ENCODE peak calls at places on chromosomes 12 and 14, in seven cellular contexts. H, X, A, E, I, V and K are unnamed samples.

GRCh38 chr14:99182548-99183115 is 89.4 kb downstream of the BCL11B start:
- DNase-seq in E (no peak), X (no peak), V (no peak), I (no peak), A (no peak), H (no peak), K (peak; percentile 16)

GRCh38 chr12:130013771-130014484 is 110.1 kb upstream of the TMEM132D start:
- DNase-seq in E (peak; percentile 15), H (peak; percentile 52), X (peak; percentile 41), I (peak; percentile 20), A (peak; percentile 19), V (peak; percentile 89), K (peak; percentile 93)

GRCh38 chr12:41486718-41487117 is 298.6 kb downstream of the PDZRN4 start:
- DNase-seq in I (no peak), E (no peak), V (no peak), X (no peak), A (no peak), H (no peak), K (no peak)

GRCh38 chr12:108199111-108199510 is 70.0 kb downstream of the WSCD2 start:
- DNase-seq in I (no peak), H (no peak), A (no peak), X (no peak), E (no peak), V (peak; percentile 49), K (no peak)

GRCh38 chr12:132710062-132710421 is 600 bp upstream of the PGAM5 start:
- DNase-seq in E (no peak), V (no peak), I (no peak), A (peak; percentile 15), H (no peak), X (no peak), K (no peak)

GRCh38 chr12:47863985-47864384 is 40.8 kb downstream of the VDR start:
- DNase-seq in V (no peak), H (no peak), E (no peak), I (no peak), A (no peak), X (no peak), K (no peak)

GRCh38 chr14:29461131-29461530 is 466.5 kb downstream of the PRKD1 start:
- DNase-seq in H (no peak), V (no peak), X (no peak), I (no peak), A (no peak), E (no peak), K (no peak)

GRCh38 chr14:104171948-104172347 is 33.6 kb downstream of the KIF26A start:
- DNase-seq in A (no peak), V (no peak), H (no peak), I (no peak), E (no peak), X (no peak), K (peak; percentile 70)

GRCh38 chr12:1598757-1599156 is 4.4 kb upstream of the FBXL14 start:
- DNase-seq in V (no peak), I (no peak), H (no peak), X (no peak), A (no peak), E (no peak), K (no peak)

GRCh38 chr12:13805038-13805437 is 176.4 kb downstream of the GRIN2B start:
- DNase-seq in I (no peak), X (no peak), E (no peak), V (no peak), A (no peak), H (no peak), K (no peak)

GRCh38 chr12:43291516-43291915 is 260.5 kb downstream of the ADAMTS20 start:
- DNase-seq in A (no peak), I (no peak), H (no peak), X (no peak), V (no peak), E (no peak), K (no peak)

GRCh38 chr12:3288690-3289089 is 202.3 kb upstream of the PRMT8 start:
- DNase-seq in A (no peak), I (no peak), E (no peak), X (no peak), H (no peak), V (no peak), K (no peak)

GRCh38 chr12:58387199-58387598 is 445.8 kb downstream of the ATP23 start:
- DNase-seq in H (no peak), V (no peak), I (no peak), E (no peak), X (no peak), A (no peak), K (no peak)

GRCh38 chr14:67883717-67884116 is 64.1 kb downstream of the RAD51B start:
- DNase-seq in V (no peak), H (no peak), I (no peak), E (no peak), A (peak; percentile 12), X (no peak), K (no peak)

GRCh38 chr14:42111355-42111754 is 504.7 kb downstream of the LRFN5 start:
- DNase-seq in X (no peak), A (no peak), E (no peak), V (no peak), I (no peak), H (no peak), K (no peak)

GRCh38 chr12:50918584-50919316 is 33.6 kb upstream of the HIGD1C start:
- DNase-seq in A (no peak), I (no peak), X (no peak), H (no peak), E (no peak), V (no peak), K (no peak)

GRCh38 chr12:48388430-48388829 is 37.7 kb upstream of the ZNF641 start:
- DNase-seq in E (no peak), H (no peak), I (no peak), X (no peak), A (no peak), V (no peak), K (no peak)

GRCh38 chr12:104132351-104132956 is 5.6 kb downstream of the NFYB start:
- DNase-seq in V (peak; percentile 62), X (no peak), H (no peak), E (no peak), I (no peak), A (no peak), K (no peak)

GRCh38 chr12:22529281-22530060 is 14.9 kb downstream of the C2CD5 start:
- DNase-seq in E (no peak), X (no peak), V (peak; percentile 11), A (peak; percentile 51), I (no peak), H (no peak), K (no peak)

GRCh38 chr14:23138173-23138535 is 19.1 kb upstream of the CEBPE start:
- DNase-seq in X (no peak), V (no peak), E (no peak), H (no peak), A (no peak), I (no peak), K (no peak)